ENCODE peak calls at places on chromosomes 13 and 19, in four cellular contexts. E is activated T-helper 9 cell treated with anti-CD3 and anti-CD28 coated beads, Interleukin-2, amount 50 U/mL, for 16 hours; H is CD4-positive, CD25-positive, alpha-beta regulatory T cell; Y is stromal cell of bone marrow. T is an unnamed sample.
A peak's percentile ranks its signal among the peaks of the same experiment; 100 is the strongest.

GRCh38 chr19:58560921-58561320 is 2.5 kb upstream of the UBE2M start:
- DNase-seq in E (no peak), H (no peak), Y (no peak), T (no peak)

GRCh38 chr13:48562296-48563066 is 29.6 kb upstream of the RCBTB2 start:
- DNase-seq in E (peak; percentile 38), H (peak; percentile 97), Y (no peak), T (peak; percentile 100)

GRCh38 chr19:51372649-51373504 is at the start of gene NKG7:
- DNase-seq in E (peak; percentile 66), H (peak; percentile 85), Y (no peak), T (peak; percentile 89)

GRCh38 chr13:113907637-113908617 is 44.1 kb upstream of the GAS6 start:
- DNase-seq in E (no peak), H (no peak), Y (no peak), T (no peak)

GRCh38 chr19:33740811-33741396 is 55.8 kb upstream of the KCTD15 start:
- DNase-seq in E (no peak), H (peak; percentile 7), Y (peak; percentile 2), T (peak; percentile 40)

GRCh38 chr13:45206340-45206739 is 5.5 kb upstream of the KCTD4 start:
- DNase-seq in E (no peak), H (no peak), Y (peak; percentile 79), T (no peak)

GRCh38 chr19:30252214-30252613 is 120.0 kb upstream of the ZNF536 start:
- DNase-seq in E (no peak), H (no peak), Y (no peak), T (no peak)

GRCh38 chr13:110465696-110466095 is 95.8 kb downstream of the RAB20 start:
- DNase-seq in E (no peak), H (no peak), Y (no peak), T (peak; percentile 57)

GRCh38 chr13:98222816-98223215 is 45.7 kb upstream of the RNF113B start:
- DNase-seq in E (no peak), H (no peak), Y (no peak), T (no peak)

GRCh38 chr19:33471111-33471996 is 50.2 kb downstream of the PEPD start:
- DNase-seq in E (no peak), H (no peak), Y (no peak), T (no peak)

GRCh38 chr13:97938701-97939475 is 14.6 kb upstream of the IPO5 start:
- DNase-seq in E (no peak), H (no peak), Y (no peak), T (no peak)

GRCh38 chr19:35484637-35485036 is 5.6 kb downstream of the KRTDAP start:
- DNase-seq in E (no peak), H (no peak), Y (no peak), T (no peak)

GRCh38 chr19:51460164-51460992 is 2.1 kb upstream of the SIGLEC8 start:
- DNase-seq in E (no peak), H (no peak), Y (no peak), T (no peak)

GRCh38 chr13:34654203-34654602 is 287.9 kb upstream of the NBEA start:
- DNase-seq in E (no peak), H (no peak), Y (no peak), T (no peak)

GRCh38 chr19:43799502-43800142 is 2.6 kb downstream of the LYPD5 start:
- DNase-seq in E (no peak), H (no peak), Y (no peak), T (no peak)

GRCh38 chr13:26074706-26075105 is 22.9 kb upstream of the SHISA2 start:
- DNase-seq in E (no peak), H (no peak), Y (no peak), T (no peak)

GRCh38 chr19:11420894-11421606 is 1.9 kb upstream of the RGL3 start:
- DNase-seq in E (no peak), H (no peak), Y (no peak), T (no peak)

GRCh38 chr13:20191902-20192469 is 752 bp downstream of the GJB2 start:
- DNase-seq in E (no peak), H (peak; percentile 22), Y (no peak), T (no peak)

GRCh38 chr13:24923305-24923640 is 159.3 kb downstream of the RNF17 start:
- DNase-seq in E (no peak), H (no peak), Y (peak; percentile 73), T (no peak)

GRCh38 chr13:62512194-62513141 is 1096.8 kb upstream of the PCDH20 start:
- DNase-seq in E (no peak), H (peak; percentile 16), Y (peak; percentile 7), T (peak; percentile 56)

GRCh38 chr13:95573226-95573625 is 20.7 kb downstream of the CLDN10 start:
- DNase-seq in E (no peak), H (no peak), Y (no peak), T (no peak)

GRCh38 chr19:2446390-2446789 is 10.4 kb downstream of the LMNB2 start:
- DNase-seq in E (no peak), H (peak; percentile 52), Y (no peak), T (peak; percentile 94)

GRCh38 chr13:113150545-113151365 is 7.7 kb upstream of the PROZ start:
- DNase-seq in E (no peak), H (no peak), Y (no peak), T (no peak)

GRCh38 chr19:38015216-38015615 is 108.2 kb downstream of the SIPA1L3 start:
- DNase-seq in E (no peak), H (no peak), Y (no peak), T (no peak)

T was measured in Jurkat, Clone E6-1.